ENCODE peak calls at places on chromosomes 12 and 14, in seven cellular contexts. J, H, X, M, A, R and F are unnamed samples.

GRCh38 chr12:49971141-49971540 is 1.6 kb upstream of the AQP6 start:
- DNase-seq in R (no peak), M (no peak), H (no peak), A (no peak), J (peak), X (no peak), F (no peak)

GRCh38 chr14:105165134-105165704 is 3.4 kb downstream of the JAG2 start:
- DNase-seq in R (no peak), A (no peak), H (no peak), J (no peak), X (no peak), M (no peak), F (no peak)

GRCh38 chr12:65510584-65511050 is 232.1 kb downstream of the MSRB3 start:
- DNase-seq in X (peak), M (no peak), J (no peak), H (no peak), R (no peak), A (peak), F (peak)

GRCh38 chr12:52036587-52037171 is 14.6 kb upstream of the NR4A1 start:
- DNase-seq in A (peak), J (peak), X (peak), R (peak), H (peak), M (peak), F (no peak)

GRCh38 chr12:50922820-50923219 is 29.5 kb upstream of the HIGD1C start:
- DNase-seq in M (no peak), R (no peak), A (no peak), H (no peak), X (no peak), J (peak), F (no peak)

GRCh38 chr12:78209851-78210493 is 379.3 kb downstream of the NAV3 start:
- DNase-seq in A (no peak), X (no peak), R (no peak), H (no peak), M (no peak), J (no peak), F (no peak)

GRCh38 chr14:23612354-23612732 is 23.8 kb upstream of the DHRS2 start:
- DNase-seq in R (no peak), M (no peak), H (no peak), J (no peak), A (no peak), X (no peak), F (no peak)

GRCh38 chr12:28767836-28768348 is 381.2 kb upstream of the FAR2 start:
- DNase-seq in J (no peak), A (no peak), M (no peak), H (no peak), R (no peak), X (no peak), F (no peak)

GRCh38 chr14:59275668-59276067 is 87.2 kb downstream of the DAAM1 start:
- DNase-seq in A (no peak), X (no peak), J (no peak), R (no peak), M (peak), H (peak), F (no peak)

GRCh38 chr12:117125275-117125613 is 26.0 kb upstream of the TESC start:
- DNase-seq in H (no peak), X (no peak), R (no peak), J (no peak), A (no peak), M (peak), F (no peak)

GRCh38 chr14:90795744-90796143 is 20.5 kb downstream of the TTC7B start:
- DNase-seq in M (peak), R (no peak), X (peak), J (no peak), A (no peak), H (no peak), F (no peak)

GRCh38 chr14:82009076-82009475 is 475.4 kb upstream of the SEL1L start:
- DNase-seq in J (no peak), H (no peak), A (no peak), R (no peak), M (no peak), X (peak), F (peak)

GRCh38 chr12:115998119-115998633 is 279.3 kb downstream of the MED13L start:
- DNase-seq in X (peak), A (peak), J (no peak), R (no peak), H (peak), M (peak), F (peak)

GRCh38 chr12:26119391-26119981 is 5.4 kb downstream of the BHLHE41 start:
- DNase-seq in R (no peak), H (no peak), J (no peak), A (no peak), M (peak), X (peak), F (no peak)

GRCh38 chr14:24135584-24135833 is 485 bp upstream of the PSME1 start:
- DNase-seq in R (no peak), M (no peak), J (no peak), X (no peak), A (no peak), H (no peak), F (no peak)

GRCh38 chr12:123078531-123079123 is 72.3 kb downstream of the PITPNM2 start:
- DNase-seq in J (no peak), R (no peak), M (no peak), X (no peak), A (no peak), H (no peak), F (no peak)

GRCh38 chr12:122126713-122127597 is 47.1 kb downstream of the IL31 start:
- DNase-seq in A (no peak), H (no peak), X (peak), J (no peak), M (peak), R (peak), F (no peak)

GRCh38 chr12:117470804-117471203 is 109.4 kb upstream of the NOS1 start:
- DNase-seq in X (peak), R (no peak), J (no peak), H (no peak), M (peak), A (peak), F (peak)

GRCh38 chr12:321606-322326 is 59.1 kb upstream of the SLC6A13 start:
- DNase-seq in M (peak), J (no peak), H (no peak), A (no peak), X (no peak), R (no peak), F (no peak)

GRCh38 chr14:60183724-60184596 is 18.8 kb upstream of the DHRS7 start:
- DNase-seq in X (peak), J (no peak), M (peak), H (peak), A (no peak), R (no peak), F (no peak)

GRCh38 chr12:112282920-112283319 is 99.3 kb downstream of the HECTD4 start:
- DNase-seq in A (no peak), H (no peak), R (no peak), M (no peak), J (no peak), X (no peak), F (no peak)

GRCh38 chr14:49492151-49492550 is 94.0 kb downstream of the RPS29 start:
- DNase-seq in H (no peak), M (peak), A (no peak), R (no peak), J (no peak), X (no peak), F (no peak)

GRCh38 chr12:115000038-115000437 is 316.1 kb upstream of the TBX3 start:
- DNase-seq in A (no peak), H (peak), M (peak), R (no peak), J (no peak), X (no peak), F (no peak)

GRCh38 chr12:113086249-113087164 is 30.0 kb downstream of the DTX1 start:
- DNase-seq in J (no peak), H (peak), A (no peak), X (no peak), M (no peak), R (no peak), F (no peak)

GRCh38 chr14:105486333-105486973 is at the start of gene CRIP1:
- DNase-seq in H (no peak), R (no peak), M (no peak), A (no peak), X (no peak), J (no peak), F (no peak)

GRCh38 chr12:77120156-77120555 is 54.8 kb upstream of the E2F7 start:
- DNase-seq in A (no peak), R (no peak), M (peak), H (no peak), J (no peak), X (no peak), F (no peak)

GRCh38 chr12:132411457-132411856 is 78.5 kb upstream of the FBRSL1 start:
- DNase-seq in R (no peak), H (no peak), J (no peak), A (no peak), M (no peak), X (no peak), F (no peak)

GRCh38 chr12:19882418-19882817 is 443.1 kb downstream of the AEBP2 start:
- DNase-seq in J (peak), X (no peak), M (no peak), A (no peak), H (no peak), R (no peak), F (no peak)

GRCh38 chr12:85325452-85325851 is 45.4 kb downstream of the ALX1 start:
- DNase-seq in J (no peak), X (no peak), M (no peak), H (no peak), A (no peak), R (no peak), F (no peak)

GRCh38 chr14:49999216-49999761 is 106.4 kb downstream of the ARF6 start:
- DNase-seq in R (peak), X (no peak), A (no peak), H (peak), M (peak), J (peak), F (no peak)

GRCh38 chr12:81542065-81542464 is 217.1 kb downstream of the PPFIA2 start:
- DNase-seq in J (no peak), R (no peak), X (peak), H (no peak), A (no peak), M (no peak), F (no peak)

GRCh38 chr12:6062427-6063378 is 61.8 kb downstream of the VWF start:
- DNase-seq in A (peak), X (peak), M (peak), R (peak), H (no peak), J (peak), F (no peak)

GRCh38 chr14:22552001-22552826 is 36.8 kb downstream of the DAD1 start:
- DNase-seq in M (no peak), J (no peak), R (no peak), A (no peak), X (no peak), H (no peak), F (no peak)

GRCh38 chr12:87952850-87953249 is 76.4 kb downstream of the C12orf50 start:
- DNase-seq in A (peak), H (no peak), J (no peak), X (peak), M (no peak), R (no peak), F (no peak)

GRCh38 chr14:56976211-56976610 is 165.9 kb upstream of the OTX2 start:
- DNase-seq in R (no peak), M (no peak), J (no peak), H (no peak), A (no peak), X (no peak), F (no peak)

GRCh38 chr12:130827432-130827831 is 11.6 kb downstream of the STX2 start:
- DNase-seq in M (no peak), R (no peak), X (no peak), J (no peak), H (no peak), A (no peak), F (no peak)

GRCh38 chr14:88233915-88234314 is 89.2 kb downstream of the KCNK10 start:
- DNase-seq in R (no peak), A (no peak), J (no peak), M (no peak), X (peak), H (no peak), F (peak)

GRCh38 chr12:97464241-97465011 is 1.8 kb downstream of the RMST start:
- DNase-seq in J (no peak), M (no peak), A (peak), H (no peak), R (no peak), X (peak), F (peak)

GRCh38 chr12:77133566-77133965 is 68.2 kb upstream of the E2F7 start:
- DNase-seq in M (peak), J (no peak), R (no peak), X (peak), H (no peak), A (peak), F (peak)

GRCh38 chr12:43370299-43370698 is 181.7 kb downstream of the ADAMTS20 start:
- DNase-seq in M (peak), H (no peak), R (no peak), J (no peak), A (no peak), X (no peak), F (no peak)

GRCh38 chr14:67411820-67412421 is at the start of gene PLEK2:
- DNase-seq in H (no peak), A (peak), M (peak), R (peak), X (peak), J (peak), F (no peak)
- H3K4me3 ChIP-seq in H (no peak), A (peak), M (peak), R (peak), X (peak), J (peak), F (peak)

GRCh38 chr14:96363751-96364336 is 518 bp downstream of the GSKIP start:
- DNase-seq in A (no peak), H (no peak), X (peak), R (peak), J (peak), M (peak), F (no peak)
- H3K4me3 ChIP-seq in A (peak), H (peak), X (peak), R (peak), J (peak), M (peak), F (peak)

GRCh38 chr12:69284131-69284530 is 44.8 kb downstream of the CPSF6 start:
- DNase-seq in X (peak), H (no peak), M (peak), J (peak), A (peak), R (peak), F (peak)
- H3K4me3 ChIP-seq in X (peak), H (no peak), M (peak), J (peak), A (peak), R (peak), F (no peak)

GRCh38 chr12:46832084-46832704 is 6.4 kb upstream of the SLC38A4 start:
- DNase-seq in H (no peak), M (no peak), X (peak), J (no peak), R (no peak), A (peak), F (no peak)
- H3K4me3 ChIP-seq in H (no peak), M (no peak), X (peak), J (peak), R (peak), A (peak), F (no peak)

GRCh38 chr12:7935464-7935772 is 569 bp downstream of the SLC2A3 start:
- DNase-seq in A (no peak), H (no peak), M (no peak), J (no peak), X (no peak), R (no peak), F (no peak)
- H3K4me3 ChIP-seq in A (peak), H (peak), M (no peak), J (peak), X (peak), R (peak), F (peak)

GRCh38 chr14:99273025-99273723 is 1.2 kb upstream of the BCL11B start:
- DNase-seq in M (no peak), X (peak), H (peak), R (no peak), A (peak), J (no peak), F (no peak)

GRCh38 chr14:99270491-99271287 is 1.3 kb downstream of the BCL11B start:
- DNase-seq in J (no peak), X (peak), R (no peak), M (no peak), A (peak), H (no peak), F (no peak)

GRCh38 chr14:99271951-99272668 is at the start of gene BCL11B:
- DNase-seq in A (peak), R (peak), X (peak), M (peak), J (no peak), H (peak), F (no peak)

GRCh38 chr14:99272669-99273024 is 650 bp upstream of the BCL11B start:
- DNase-seq in M (no peak), A (no peak), R (no peak), H (no peak), X (no peak), J (no peak), F (no peak)

GRCh38 chr14:99271288-99271941 is 582 bp downstream of the BCL11B start:
- DNase-seq in H (no peak), A (no peak), X (no peak), M (no peak), R (no peak), J (no peak), F (no peak)
- H3K4me3 ChIP-seq in H (peak), A (peak), X (peak), M (peak), R (peak), J (peak), F (peak)